ENCODE peak calls at places on chromosomes 4 and X, in five cellular contexts. Z is esophagus squamous epithelium, J is heart right ventricle, K is NB4, W is right lobe of liver. Q is an unnamed sample.

GRCh38 chr4:133151681-133152329 is 2.7 kb downstream of the PCDH10 start:
- DNase-seq in J (no peak), Z (no peak), K (no peak), W (no peak), Q (no peak)

GRCh38 chr4:10554694-10555093 is 97.5 kb upstream of the ZNF518B start:
- DNase-seq in W (no peak), J (no peak), K (peak; percentile 69), Z (no peak), Q (no peak)

GRCh38 chrX:119755981-119756533 is 2.3 kb upstream of the SOWAHD start:
- DNase-seq in Z (no peak), W (no peak), J (no peak), K (peak; percentile 80), Q (no peak)

GRCh38 chr4:40699648-40700047 is 50.1 kb upstream of the NSUN7 start:
- DNase-seq in J (no peak), W (no peak), K (no peak), Z (no peak), Q (no peak)

GRCh38 chrX:63744850-63745249 is 40.2 kb downstream of the ARHGEF9 start:
- DNase-seq in K (no peak), Z (no peak), W (no peak), J (no peak), Q (no peak)

GRCh38 chr4:150302553-150302952 is 224.3 kb downstream of the DCLK2 start:
- DNase-seq in Z (no peak), K (peak; percentile 90), W (no peak), J (no peak), Q (no peak)

GRCh38 chrX:103918050-103918449 is 44.4 kb upstream of the TMSB15B start:
- DNase-seq in Z (no peak), K (peak; percentile 50), W (no peak), J (peak; percentile 11), Q (no peak)

GRCh38 chrX:65866146-65866545 is 173.7 kb downstream of the VSIG4 start:
- DNase-seq in K (no peak), Z (no peak), J (no peak), W (no peak), Q (no peak)

GRCh38 chr4:84814100-84814750 is 152.3 kb downstream of the WDFY3 start:
- DNase-seq in K (peak; percentile 71), J (no peak), Z (no peak), W (no peak), Q (no peak)

GRCh38 chr4:141645611-141646340 is 9.4 kb downstream of the IL15 start:
- DNase-seq in J (no peak), W (no peak), K (no peak), Z (no peak), Q (no peak)

GRCh38 chr4:123299212-123299651 is 97.4 kb upstream of the SPRY1 start:
- DNase-seq in W (no peak), J (no peak), K (peak; percentile 29), Z (no peak), Q (no peak)

GRCh38 chrX:8724176-8724757 is 7.7 kb downstream of the ANOS1 start:
- DNase-seq in Z (no peak), W (no peak), K (no peak), J (no peak), Q (no peak)
- TF ChIP-seq CTCF in Z (no peak), W (no peak), K (no peak), J (no peak), Q (no peak)

DNA sequence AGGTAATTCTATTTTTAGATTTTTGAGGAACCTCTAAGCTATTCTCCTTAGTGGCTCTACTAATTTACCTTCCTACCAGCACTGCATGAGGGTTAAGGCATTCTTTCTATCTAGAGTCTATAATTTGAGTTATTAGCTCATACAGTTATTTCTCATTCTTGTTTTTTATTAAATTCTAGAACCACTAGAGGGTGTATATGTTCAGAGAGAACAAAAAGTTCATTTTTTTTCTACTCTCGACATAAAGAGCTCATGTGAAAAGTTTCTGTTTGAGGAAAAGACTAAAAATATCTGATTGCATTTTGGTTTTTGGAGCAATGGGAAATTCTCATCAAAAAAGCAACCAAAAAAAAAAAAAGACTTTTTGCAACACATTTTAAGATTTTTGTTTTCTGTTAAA is 57.0 kb upstream of the LRAT start:
- DNase-seq in J (no peak), K (no peak), W (no peak), Z (no peak), Q (no peak)
- TF ChIP-seq CTCF in J (no peak), K (no peak), W (peak; percentile 15), Z (no peak), Q (no peak)

GRCh38 chrX:108307408-108308085 is 130.7 kb downstream of the COL4A6 start:
- DNase-seq in W (peak; percentile 75), J (peak; percentile 25), Z (no peak), K (no peak), Q (peak; percentile 41)
- TF ChIP-seq CTCF in W (peak; percentile 9), J (peak; percentile 14), Z (no peak), K (no peak), Q (no peak)

GRCh38 chr4:121277194-121278105 is 103.4 kb downstream of the QRFPR start:
- DNase-seq in Z (no peak), W (no peak), K (peak; percentile 14), J (no peak), Q (no peak)
- TF ChIP-seq CTCF in Z (no peak), W (peak; percentile 28), K (peak; percentile 23), J (no peak), Q (no peak)

DNA sequence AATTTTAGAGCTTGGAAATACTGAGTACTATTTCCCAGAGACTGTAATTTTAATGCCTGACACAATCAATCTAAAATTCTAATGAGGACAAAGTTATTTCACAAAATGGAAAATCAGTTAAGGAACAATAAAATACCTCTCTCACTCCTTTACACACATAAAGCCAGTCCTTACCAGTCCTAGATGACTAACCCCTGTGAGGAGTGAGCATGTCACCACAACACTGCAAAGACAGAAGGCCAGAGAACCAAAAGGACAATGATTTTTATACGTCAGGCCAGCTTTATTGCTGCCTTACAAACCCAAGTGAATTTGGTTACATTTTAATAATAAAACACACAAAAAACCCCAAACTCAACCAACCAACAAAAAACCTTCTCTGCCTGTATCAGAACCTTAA is 57.5 kb downstream of the SHISA3 start:
- DNase-seq in K (no peak), W (no peak), J (no peak), Z (no peak), Q (no peak)
- TF ChIP-seq CTCF in K (no peak), W (no peak), J (no peak), Z (no peak), Q (no peak)

GRCh38 chrX:13472975-13473665 is 96.3 kb upstream of the EGFL6 start:
- DNase-seq in W (no peak), K (no peak), Z (no peak), J (no peak), Q (no peak)
- TF ChIP-seq CTCF in W (no peak), K (no peak), Z (no peak), J (no peak), Q (no peak)

DNA sequence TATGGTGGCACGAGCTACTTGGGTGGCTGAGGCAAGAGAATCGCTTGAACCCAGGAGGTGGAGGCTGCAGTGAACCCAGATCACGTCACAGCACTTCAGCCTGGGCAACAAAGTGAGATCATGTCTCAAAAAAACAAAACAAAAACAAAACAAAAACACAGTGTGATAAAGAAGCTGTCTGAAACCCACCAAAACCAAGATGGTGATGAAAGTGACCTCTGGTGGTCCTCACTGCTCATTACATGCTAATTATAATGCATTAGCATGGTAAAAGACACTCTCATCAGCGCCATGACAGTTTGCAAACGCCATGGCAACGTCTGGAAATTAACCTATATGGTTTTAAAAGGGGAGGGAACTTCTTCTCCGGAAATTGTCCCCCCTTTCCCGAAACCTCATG is 29.4 kb upstream of the OPHN1 start:
- DNase-seq in W (no peak), K (peak; percentile 40), J (no peak), Z (no peak), Q (no peak)
- TF ChIP-seq CTCF in W (peak; percentile 37), K (peak; percentile 37), J (peak; percentile 63), Z (peak; percentile 17), Q (peak; percentile 54)

GRCh38 chr4:2182981-2183380 is 58.9 kb downstream of the HAUS3 start:
- DNase-seq in Z (no peak), K (peak; percentile 63), W (no peak), J (no peak), Q (no peak)

GRCh38 chr4:2186865-2187172 is 55.1 kb downstream of the HAUS3 start:
- DNase-seq in W (no peak), K (no peak), J (no peak), Z (no peak), Q (no peak)

GRCh38 chr4:2183394-2183793 is 58.5 kb downstream of the HAUS3 start:
- DNase-seq in J (no peak), Z (no peak), K (peak; percentile 37), W (no peak), Q (no peak)

GRCh38 chr4:2180410-2180809 is 61.5 kb downstream of the HAUS3 start:
- DNase-seq in K (no peak), J (no peak), Z (no peak), W (no peak), Q (no peak)

GRCh38 chr4:2186133-2186864 is 55.6 kb downstream of the HAUS3 start:
- DNase-seq in W (peak; percentile 54), J (no peak), K (peak; percentile 41), Z (no peak), Q (no peak)
- TF ChIP-seq CTCF in W (peak; percentile 60), J (no peak), K (peak; percentile 27), Z (peak; percentile 20), Q (peak; percentile 19)

GRCh38 chrX:39152106-39152649 is 350.9 kb downstream of the MID1IP1 start:
- DNase-seq in K (peak; percentile 58), J (peak; percentile 27), W (no peak), Z (no peak), Q (no peak)
- TF ChIP-seq CTCF in K (peak; percentile 72), J (peak; percentile 41), W (peak; percentile 29), Z (peak; percentile 4), Q (no peak)

DNA sequence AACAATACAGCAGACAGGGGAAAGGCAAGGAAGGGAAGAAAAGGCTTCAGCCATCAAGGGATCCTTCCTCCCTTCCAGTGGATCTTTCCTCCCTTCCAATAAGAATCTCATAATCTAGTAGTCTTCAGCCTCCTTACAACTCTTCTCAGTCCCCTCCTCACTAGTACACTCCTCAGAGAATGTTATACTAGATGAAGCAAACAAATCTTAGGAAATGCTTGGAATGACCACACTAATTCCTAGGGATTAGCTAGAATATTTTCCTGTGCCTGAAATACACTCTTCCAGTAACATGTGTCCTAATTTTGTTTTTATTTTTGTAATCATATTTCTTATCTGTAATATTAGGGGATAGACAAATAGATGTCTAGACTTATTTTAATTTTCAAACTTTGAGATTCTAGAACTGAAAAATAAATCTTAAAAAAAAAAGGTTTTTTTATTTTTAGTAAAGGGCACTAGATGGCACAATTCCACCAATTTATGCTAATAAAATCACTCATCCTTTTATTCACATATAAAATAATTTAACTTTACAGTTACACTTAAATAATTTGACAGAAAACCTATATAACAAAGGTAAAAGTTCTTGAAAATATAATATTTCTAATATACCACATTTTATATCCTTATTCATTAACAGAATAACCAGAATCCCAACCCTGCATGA is 7.0 kb upstream of the STPG2 start:
- DNase-seq in W (no peak), J (no peak), K (peak; percentile 8), Z (no peak), Q (no peak)
- TF ChIP-seq CTCF in W (peak; percentile 36), J (peak; percentile 43), K (no peak), Z (no peak), Q (no peak)

Q was measured in breast epithelium.